ENCODE peak calls at places on chromosomes 16 and 17, in five cellular contexts. J is mesendoderm, R is fibroblast of lung, O is A549, V is ascending aorta. P is an unnamed sample.
A peak's percentile ranks its signal among the peaks of the same experiment; 100 is the strongest.

GRCh38 chr17:3740611-3741073 is 16.9 kb downstream of the HASPIN start:
- DNase-seq in O (no peak), V (no peak), R (no peak), J (peak; percentile 30), P (peak; percentile 50)

GRCh38 chr17:4933646-4934045 is 1.6 kb downstream of the GP1BA start:
- DNase-seq in R (no peak), O (no peak), V (no peak), J (no peak), P (peak; percentile 30)

GRCh38 chr16:82824408-82824807 is 197.6 kb downstream of the CDH13 start:
- DNase-seq in V (no peak), J (no peak), R (peak; percentile 14), O (no peak), P (no peak)

GRCh38 chr17:35429702-35430101 is 2.6 kb downstream of the SLFN12 start:
- DNase-seq in V (no peak), O (no peak), R (no peak), J (no peak), P (no peak)

GRCh38 chr17:9911089-9911488 is 6.0 kb upstream of the RCVRN start:
- DNase-seq in O (no peak), R (no peak), V (no peak), J (no peak), P (no peak)

GRCh38 chr16:21950782-21951521 is 2.2 kb upstream of the UQCRC2 start:
- DNase-seq in R (peak; percentile 23), V (no peak), J (peak; percentile 26), O (peak; percentile 54), P (peak; percentile 36)

GRCh38 chr17:20257008-20257407 is 210.3 kb downstream of the LGALS9B start:
- DNase-seq in V (no peak), J (no peak), R (no peak), O (no peak), P (no peak)

GRCh38 chr16:71341881-71342280 is 16.6 kb upstream of the CALB2 start:
- DNase-seq in O (no peak), R (no peak), J (no peak), V (no peak), P (no peak)

GRCh38 chr17:47742319-47743181 is 9.5 kb downstream of the TBX21 start:
- DNase-seq in V (no peak), J (peak; percentile 66), R (no peak), O (no peak), P (no peak)

GRCh38 chr17:77864234-77865108 is 94.0 kb upstream of the TNRC6C start:
- DNase-seq in V (no peak), J (no peak), O (no peak), R (no peak), P (peak; percentile 37)

GRCh38 chr17:69175812-69176517 is 34.3 kb upstream of the ABCA6 start:
- DNase-seq in O (peak; percentile 24), V (no peak), R (peak; percentile 91), J (no peak), P (no peak)

GRCh38 chr16:63735456-63735855 is 1386.4 kb downstream of the CDH11 start:
- DNase-seq in V (no peak), R (no peak), O (no peak), J (no peak), P (no peak)

GRCh38 chr16:50547340-50547865 is 793 bp upstream of the NKD1 start:
- DNase-seq in R (peak; percentile 4), J (peak; percentile 89), O (peak; percentile 68), V (no peak), P (peak; percentile 55)

GRCh38 chr17:67273900-67274299 is 28.9 kb upstream of the HELZ start:
- DNase-seq in J (no peak), O (no peak), R (no peak), V (no peak), P (no peak)

GRCh38 chr17:63838586-63839184 is 3.8 kb downstream of the SMARCD2 start:
- DNase-seq in O (no peak), R (no peak), J (peak; percentile 35), V (peak; percentile 80), P (peak; percentile 75)

GRCh38 chr17:68368387-68368786 is 77.1 kb downstream of the ARSG start:
- DNase-seq in J (no peak), O (no peak), R (no peak), V (no peak), P (no peak)

GRCh38 chr16:26475579-26475978 is 591.1 kb upstream of the C16orf82 start:
- DNase-seq in V (no peak), J (no peak), O (no peak), R (no peak), P (no peak)

GRCh38 chr17:64641499-64641898 is 20.6 kb downstream of the SMURF2 start:
- DNase-seq in R (peak; percentile 96), J (peak; percentile 37), O (peak; percentile 41), V (no peak), P (no peak)

GRCh38 chr16:31428638-31429247 is 583 bp upstream of the COX6A2 start:
- DNase-seq in V (no peak), R (no peak), O (no peak), J (no peak), P (no peak)

GRCh38 chr16:29909398-29909797 is 9.1 kb downstream of the ASPHD1 start:
- DNase-seq in R (peak; percentile 13), O (no peak), V (no peak), J (no peak), P (no peak)

GRCh38 chr17:83155128-83156081 is 76.0 kb downstream of the METRNL start:
- DNase-seq in J (no peak), R (peak; percentile 16), V (peak; percentile 43), O (no peak), P (no peak)

GRCh38 chr17:6435968-6436367 is 1.0 kb upstream of the AIPL1 start:
- DNase-seq in O (peak; percentile 90), V (no peak), R (peak; percentile 41), J (peak; percentile 79), P (peak; percentile 67)

GRCh38 chr16:3188925-3189825 is 1.2 kb downstream of the OR1F1 start:
- DNase-seq in O (peak; percentile 52), J (peak; percentile 90), V (no peak), R (peak; percentile 71), P (no peak)

GRCh38 chr17:3828151-3828851 is 17.7 kb downstream of the NCBP3 start:
- DNase-seq in R (peak; percentile 62), V (no peak), O (no peak), J (no peak), P (no peak)

GRCh38 chr17:38454528-38454927 is 26.3 kb downstream of the ARHGAP23 start:
- DNase-seq in O (peak; percentile 97), J (no peak), R (peak; percentile 78), V (peak; percentile 71), P (peak; percentile 28)

GRCh38 chr16:56995136-56995805 is 5.9 kb downstream of the NLRC5 start:
- DNase-seq in R (no peak), V (no peak), J (no peak), O (no peak), P (no peak)

GRCh38 chr17:21218101-21218500 is 4.1 kb upstream of the TMEM11 start:
- DNase-seq in V (no peak), O (no peak), R (no peak), J (peak; percentile 78), P (no peak)

GRCh38 chr17:60914078-60914477 is 236.4 kb downstream of the BCAS3 start:
- DNase-seq in O (no peak), V (no peak), J (no peak), R (no peak), P (no peak)

DNA sequence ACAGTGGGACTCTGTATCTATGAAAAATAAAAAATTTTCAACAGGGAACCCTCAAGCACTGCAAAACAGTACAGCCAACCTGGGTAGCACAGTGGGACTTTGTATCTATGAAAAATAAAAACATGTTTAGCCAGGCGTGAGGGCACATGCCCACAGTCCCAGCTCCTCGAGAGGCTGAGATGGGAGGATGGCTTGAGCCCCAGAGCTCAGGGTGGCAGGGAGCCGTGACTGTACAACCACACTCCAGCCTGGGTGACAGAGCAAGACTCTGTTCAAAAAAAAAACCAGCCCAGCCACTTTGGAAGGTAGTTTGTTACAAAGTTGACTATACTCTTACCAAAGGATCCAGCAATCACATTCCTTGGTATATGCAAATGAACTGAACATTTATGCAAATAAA is 5.3 kb downstream of the RPH3AL start:
- DNase-seq in V (no peak), O (no peak), J (no peak), R (no peak), P (no peak)
- H3K4me1 ChIP-seq in V (no peaks in the 10 kb centered on the region), O (peaks cover 50% of the 10 kb centered on the region), J (no peaks in the 10 kb centered on the region), R (no peaks in the 10 kb centered on the region), P (peaks cover 42% of the 10 kb centered on the region)

DNA sequence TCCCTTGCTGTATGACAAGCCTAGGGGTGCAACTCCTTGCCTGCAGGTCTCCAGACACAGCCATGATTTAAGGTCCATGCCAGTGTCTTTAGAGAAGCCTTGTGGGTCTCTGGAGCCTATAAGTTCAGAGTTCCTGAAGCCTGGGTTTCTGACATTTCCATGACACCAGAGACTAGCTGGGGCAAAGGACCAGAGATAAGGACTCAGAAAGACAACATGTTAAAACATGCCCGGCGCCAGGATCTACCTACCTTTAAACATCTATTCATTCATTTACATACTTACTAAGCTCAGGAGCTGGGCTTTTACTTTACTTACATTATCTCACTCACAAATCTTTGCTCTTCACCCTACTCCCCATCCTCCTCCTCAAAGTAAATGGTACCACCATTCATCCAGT is 1.5 kb downstream of the MRPL27 start:
- DNase-seq in V (no peak), O (no peak), J (no peak), R (no peak), P (no peak)
- H3K4me3 ChIP-seq in V (peak overlapping the region; percentile 68), O (no peak overlapping the region), J (no peak overlapping the region), R (peak overlapping the region; percentile 72), P (no peak overlapping the region)

DNA sequence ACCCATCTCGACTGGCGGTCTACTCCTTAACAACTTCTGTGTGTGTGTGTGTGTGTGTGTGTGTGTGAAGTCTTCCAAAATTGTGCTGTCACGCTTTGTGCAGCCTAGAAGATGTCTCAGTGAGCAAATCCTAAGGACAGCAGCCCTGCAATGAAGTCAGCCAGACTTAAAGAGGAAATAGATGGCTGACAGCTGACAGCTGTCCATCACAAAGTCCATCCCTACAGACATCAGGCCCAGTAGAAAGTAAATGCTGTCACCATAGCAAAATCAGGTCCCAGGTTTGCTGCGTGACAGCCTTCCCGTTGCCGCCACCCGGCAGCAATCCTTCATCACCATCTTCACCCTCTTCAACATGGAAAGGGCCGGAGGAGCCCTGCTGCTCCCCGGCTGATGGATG is 416.0 kb downstream of the SOX9 start:
- DNase-seq in V (no peak), J (no peak), R (no peak), O (no peak), P (no peak)
- H3K4me1 ChIP-seq in V (peaks cover 4% of the 10 kb centered on the region), J (peaks cover 2% of the 10 kb centered on the region), R (peaks cover 5% of the 10 kb centered on the region), O (peaks cover 25% of the 10 kb centered on the region), P (peaks cover 15% of the 10 kb centered on the region)

GRCh38 chr16:11471548-11471947 is 115.2 kb downstream of the LITAF start:
- DNase-seq in J (no peak), V (no peak), O (no peak), R (no peak), P (no peak)

GRCh38 chr16:11473728-11474127 is 113.0 kb downstream of the LITAF start:
- DNase-seq in R (no peak), O (no peak), V (no peak), J (no peak), P (no peak)

GRCh38 chr16:11470676-11471415 is 115.9 kb downstream of the LITAF start:
- DNase-seq in R (peak; percentile 3), J (no peak), O (no peak), V (no peak), P (no peak)

GRCh38 chr16:11472851-11473250 is 113.9 kb downstream of the LITAF start:
- DNase-seq in O (no peak), J (no peak), V (no peak), R (no peak), P (no peak)

DNA sequence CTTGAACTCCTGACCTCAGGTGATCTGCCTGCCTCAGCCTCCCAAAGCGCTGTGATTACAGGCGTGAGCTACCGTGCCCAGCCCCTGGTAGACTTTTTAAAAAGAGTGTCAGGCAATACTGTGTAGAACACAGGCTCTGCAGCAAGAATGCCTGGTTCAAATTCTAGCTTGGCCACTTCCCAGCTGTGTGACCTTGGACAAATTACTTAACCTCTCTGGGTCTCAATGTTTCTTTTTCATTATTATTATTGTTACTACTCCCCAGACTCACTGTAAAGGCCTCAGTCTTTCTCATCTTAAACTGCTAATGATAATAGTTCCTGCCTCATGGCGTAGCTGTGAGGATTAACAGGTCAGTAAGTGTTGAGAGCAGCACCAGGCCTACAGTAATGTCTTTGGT is 114.3 kb downstream of the LITAF start:
- DNase-seq in R (no peak), O (no peak), V (no peak), J (no peak), P (no peak)
- H3K4me3 ChIP-seq in R (no peak overlapping the region), O (no peak overlapping the region), V (no peak overlapping the region), J (no peak overlapping the region), P (no peak overlapping the region)

P was measured in mucosa of descending colon.